ENCODE peak calls at places on chromosomes 2 and 18, in seven cellular contexts. M is tibial nerve; A is CD8-positive, alpha-beta memory T cell; R is upper lobe of right lung; H is CD8-positive, alpha-beta T cell; N is prostate gland; G is lower leg skin. D is an unnamed sample.

GRCh38 chr18:75341267-75341666 is 86.2 kb downstream of the SMIM21 start:
- DNase-seq in M (no peak), A (no peak), R (no peak), H (no peak), N (no peak), G (no peak), D (no peak)

GRCh38 chr2:111165084-111165483 is 44.4 kb downstream of the BCL2L11 start:
- DNase-seq in M (no peak), A (no peak), R (no peak), H (no peak), N (no peak), G (no peak), D (no peak)

GRCh38 chr2:138244400-138245001 is 257.1 kb upstream of the SPOPL start:
- DNase-seq in M (no peak), A (no peak), R (no peak), H (no peak), N (no peak), G (no peak), D (no peak)

GRCh38 chr2:8882094-8882493 is 44.7 kb upstream of the KIDINS220 start:
- DNase-seq in M (no peak), A (no peak), R (no peak), H (no peak), N (no peak), G (peak; percentile 34), D (no peak)

GRCh38 chr2:188485496-188485895 is 193.8 kb downstream of the GULP1 start:
- DNase-seq in M (no peak), A (no peak), R (no peak), H (no peak), N (no peak), G (no peak), D (no peak)

GRCh38 chr2:209933499-209934458 is 68.7 kb upstream of the RPE start:
- DNase-seq in M (peak; percentile 22), A (no peak), R (no peak), H (no peak), N (peak; percentile 76), G (no peak), D (peak; percentile 64)

GRCh38 chr18:49017813-49018552 is 67.2 kb upstream of the SMAD7 start:
- DNase-seq in M (no peak), A (no peak), R (peak; percentile 50), H (no peak), N (no peak), G (peak; percentile 83), D (no peak)

GRCh38 chr18:49749563-49749962 is 63.8 kb downstream of the ACAA2 start:
- DNase-seq in M (no peak), A (no peak), R (no peak), H (no peak), N (no peak), G (peak; percentile 37), D (no peak)

GRCh38 chr2:208501217-208501616 is 94.6 kb downstream of the PTH2R start:
- DNase-seq in M (no peak), A (no peak), R (no peak), H (no peak), N (no peak), G (no peak), D (no peak)

GRCh38 chr2:216315817-216316603 is 56.3 kb downstream of the MARCHF4 start:
- DNase-seq in M (no peak), A (no peak), R (no peak), H (no peak), N (no peak), G (no peak), D (no peak)

GRCh38 chr2:15146960-15147359 is 414.2 kb downstream of the NBAS start:
- DNase-seq in M (no peak), A (no peak), R (no peak), H (no peak), N (no peak), G (no peak), D (no peak)

GRCh38 chr2:15145919-15146318 is 415.2 kb downstream of the NBAS start:
- DNase-seq in M (no peak), A (no peak), R (no peak), H (no peak), N (no peak), G (no peak), D (no peak)

GRCh38 chr2:15141211-15141610 is 419.9 kb downstream of the NBAS start:
- DNase-seq in M (no peak), A (no peak), R (no peak), H (no peak), N (no peak), G (no peak), D (no peak)

GRCh38 chr2:15145046-15145817 is 415.9 kb downstream of the NBAS start:
- DNase-seq in M (no peak), A (no peak), R (no peak), H (no peak), N (no peak), G (no peak), D (no peak)

DNA sequence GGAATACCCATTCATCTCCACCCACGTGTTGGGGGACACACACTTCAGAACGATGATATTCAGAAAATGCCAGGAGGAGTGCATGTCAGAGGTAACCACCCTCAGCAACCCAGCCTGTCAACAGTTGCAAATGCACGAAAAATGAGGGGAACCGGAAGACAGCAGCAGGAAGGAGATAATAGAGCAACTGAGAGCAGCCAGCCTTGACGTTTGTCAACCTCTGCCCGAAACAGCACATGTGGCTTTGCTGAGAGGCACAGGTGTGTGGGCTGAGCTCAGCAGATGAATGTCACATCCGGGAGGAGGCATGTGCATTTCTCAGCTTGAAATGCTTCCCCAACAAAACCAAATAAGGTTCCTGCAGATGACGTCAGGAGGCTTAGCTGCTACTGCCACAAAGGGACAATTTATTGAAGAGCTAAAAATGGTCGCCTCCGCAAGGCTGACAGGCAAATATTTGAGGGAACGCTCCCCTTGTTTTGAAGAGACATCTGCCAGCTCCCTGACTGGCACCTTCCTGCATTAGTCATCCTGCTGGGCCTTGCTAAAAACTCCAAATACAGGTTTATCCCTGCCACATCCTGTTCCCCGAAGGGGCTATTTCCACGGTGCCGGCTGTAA is 419.0 kb downstream of the NBAS start:
- DNase-seq in M (no peak), A (peak; percentile 21), R (no peak), H (peak; percentile 87), N (peak; percentile 12), G (no peak), D (no peak)
- H3K4me3 ChIP-seq in M (no peak overlapping the region), A (no peak overlapping the region), R (no peak overlapping the region), H (peak overlapping the region; percentile 2), N (no peak overlapping the region), G (no peak overlapping the region), D (no peak overlapping the region)

DNA sequence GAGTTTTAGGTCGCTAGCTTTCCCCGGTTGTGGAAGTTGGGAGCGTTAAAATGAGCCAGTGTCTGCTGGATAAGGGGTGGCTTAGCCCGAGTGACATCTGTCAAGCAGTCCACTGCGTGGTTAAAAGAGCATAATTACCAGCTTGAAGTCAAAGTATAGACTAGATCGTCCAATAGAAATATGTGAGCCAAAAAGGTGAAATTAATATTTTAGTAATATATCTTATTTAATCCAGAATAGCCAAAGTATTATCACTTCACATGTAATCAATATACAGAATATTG is 655 bp downstream of the COMMD1 start:
- DNase-seq in M (no peak), A (no peak), R (no peak), H (no peak), N (no peak), G (no peak), D (no peak)
- H3K4me3 ChIP-seq in M (peak overlapping the region; percentile 83), A (peak overlapping the region; percentile 91), R (peak overlapping the region; percentile 88), H (peak overlapping the region; percentile 63), N (peak overlapping the region; percentile 51), G (peak overlapping the region; percentile 65), D (peak overlapping the region; percentile 52)

DNA sequence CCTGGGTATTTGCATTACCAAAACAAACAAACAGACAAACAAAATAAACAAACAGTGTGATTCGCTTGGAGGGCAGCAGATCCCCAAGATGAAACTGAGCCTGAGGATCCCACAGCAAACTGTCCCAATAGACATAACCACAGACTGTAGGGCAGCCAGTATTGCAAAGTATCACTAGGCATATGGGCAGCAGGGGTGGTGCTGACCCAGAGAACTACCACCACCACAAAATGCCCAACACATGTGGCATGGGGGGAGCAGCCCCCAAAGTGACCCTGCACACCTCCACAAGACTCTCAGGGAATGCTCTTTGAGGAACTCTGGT is 330.1 kb downstream of the CYRIA start:
- DNase-seq in M (no peak), A (no peak), R (no peak), H (no peak), N (no peak), G (no peak), D (no peak)
- H3K4me3 ChIP-seq in M (no peak overlapping the region), A (no peak overlapping the region), R (no peak overlapping the region), H (no peak overlapping the region), N (no peak overlapping the region), G (no peak overlapping the region), D (no peak overlapping the region)

GRCh38 chr18:35389095-35389618 is 12.0 kb upstream of the ZNF396 start:
- DNase-seq in M (peak; percentile 35), A (no peak), R (no peak), H (no peak), N (no peak), G (no peak), D (no peak)
- H3K4me3 ChIP-seq in M (no peak overlapping the region), A (no peak overlapping the region), R (no peak overlapping the region), H (no peak overlapping the region), N (no peak overlapping the region), G (no peak overlapping the region), D (no peak overlapping the region)

DNA sequence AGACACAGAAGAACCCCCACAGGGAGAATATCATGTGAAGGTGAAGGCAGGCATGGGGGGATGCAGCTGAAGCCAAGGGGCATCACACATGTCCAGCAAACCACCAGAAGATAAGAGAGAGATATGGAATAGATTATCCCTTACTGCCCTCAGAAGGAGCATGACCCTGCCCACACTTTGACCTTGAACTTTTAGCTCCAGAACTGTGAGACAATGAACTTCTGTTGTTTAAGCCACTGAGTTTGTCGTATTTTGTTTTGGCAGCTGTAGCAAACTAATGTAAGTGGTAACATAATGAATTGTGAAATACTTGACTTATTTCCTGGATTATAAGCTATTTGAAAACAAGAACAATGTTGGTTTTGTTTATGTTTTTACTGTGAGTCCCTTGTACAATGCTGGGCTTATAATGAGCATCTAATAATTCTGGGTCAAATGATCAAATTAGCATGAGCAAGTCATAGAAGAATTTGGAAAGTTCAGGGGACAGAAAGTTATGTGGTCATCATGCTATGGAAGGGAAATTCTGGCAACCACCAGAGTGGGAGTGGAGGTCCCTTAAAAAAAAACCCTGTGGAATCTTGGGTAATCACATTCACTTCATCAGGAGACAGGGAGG is 541.0 kb upstream of the KLHL29 start:
- DNase-seq in M (no peak), A (no peak), R (no peak), H (no peak), N (no peak), G (no peak), D (no peak)
- H3K4me3 ChIP-seq in M (no peak overlapping the region), A (no peak overlapping the region), R (no peak overlapping the region), H (no peak overlapping the region), N (no peak overlapping the region), G (no peak overlapping the region), D (no peak overlapping the region)

DNA sequence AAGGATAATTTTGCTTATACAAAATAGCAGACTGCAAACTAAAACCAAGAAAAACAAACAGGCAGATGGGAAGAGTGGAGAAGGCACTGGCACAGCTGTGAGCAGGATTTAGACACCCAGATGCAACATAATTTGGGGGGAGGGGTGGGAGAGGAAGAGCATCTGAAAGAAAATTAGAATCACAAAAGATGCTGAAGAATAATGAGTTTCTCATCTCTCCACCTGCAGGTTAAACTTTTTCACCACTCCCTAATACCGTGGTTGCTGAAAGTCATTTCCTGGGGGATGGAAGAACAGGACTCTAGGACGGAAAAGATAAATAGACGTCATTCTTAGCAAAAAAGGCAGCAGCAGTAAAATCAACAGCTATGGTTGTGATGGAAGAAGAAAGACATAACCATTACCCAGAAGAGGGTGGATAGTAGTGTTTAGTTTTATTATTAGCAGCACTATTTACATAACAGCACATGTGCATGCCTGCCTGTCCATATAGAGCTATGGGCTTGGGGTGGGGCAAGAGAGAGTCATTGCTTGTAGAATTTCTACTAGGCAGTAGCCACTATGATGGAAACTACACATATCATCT is 212.1 kb downstream of the TRIB2 start:
- DNase-seq in M (no peak), A (no peak), R (no peak), H (no peak), N (no peak), G (no peak), D (no peak)
- H3K4me3 ChIP-seq in M (no peak overlapping the region), A (no peak overlapping the region), R (no peak overlapping the region), H (no peak overlapping the region), N (no peak overlapping the region), G (no peak overlapping the region), D (no peak overlapping the region)